ENCODE peak calls at places on chromosomes 5 and 9, in five cellular contexts. One of them, this sample, is unnamed.

GRCh38 chr5:93322970-93323369 is 258.0 kb downstream of the NR2F1-AS1 start:
- DNase-seq in esophagus squamous epithelium: no peak
- DNase-seq in suprapubic skin: no peak
- DNase-seq in thyroid gland: no peak
- DNase-seq in tibial nerve: no peak
- DNase-seq in this sample: no peak

GRCh38 chr5:109694451-109694891 is 4.7 kb downstream of the MAN2A1 start:
- DNase-seq in esophagus squamous epithelium: no peak
- DNase-seq in suprapubic skin: no peak
- DNase-seq in thyroid gland: no peak
- DNase-seq in tibial nerve: no peak
- DNase-seq in this sample: no peak

GRCh38 chr5:75677607-75678006 is 39.6 kb downstream of the POC5 start:
- DNase-seq in esophagus squamous epithelium: no peak
- DNase-seq in suprapubic skin: no peak
- DNase-seq in thyroid gland: no peak
- DNase-seq in tibial nerve: no peak
- DNase-seq in this sample: no peak

GRCh38 chr5:142463880-142464279 is 139.1 kb upstream of the SPRY4 start:
- DNase-seq in esophagus squamous epithelium: no peak
- DNase-seq in suprapubic skin: no peak
- DNase-seq in thyroid gland: no peak
- DNase-seq in tibial nerve: no peak
- DNase-seq in this sample: peak

GRCh38 chr9:98899399-98900056 is 44.2 kb upstream of the COL15A1 start:
- DNase-seq in esophagus squamous epithelium: no peak
- DNase-seq in suprapubic skin: no peak
- DNase-seq in thyroid gland: no peak
- DNase-seq in tibial nerve: no peak
- DNase-seq in this sample: no peak

GRCh38 chr5:43231977-43232376 is 40.0 kb downstream of the NIM1K start:
- DNase-seq in esophagus squamous epithelium: no peak
- DNase-seq in suprapubic skin: no peak
- DNase-seq in thyroid gland: no peak
- DNase-seq in tibial nerve: no peak
- DNase-seq in this sample: no peak

GRCh38 chr5:23223846-23224245 is 283.6 kb upstream of the PRDM9 start:
- DNase-seq in esophagus squamous epithelium: no peak
- DNase-seq in suprapubic skin: no peak
- DNase-seq in thyroid gland: no peak
- DNase-seq in tibial nerve: no peak
- DNase-seq in this sample: no peak

GRCh38 chr9:99811172-99811571 is 10.5 kb upstream of the NR4A3 start:
- DNase-seq in esophagus squamous epithelium: no peak
- DNase-seq in suprapubic skin: no peak
- DNase-seq in thyroid gland: no peak
- DNase-seq in tibial nerve: no peak
- DNase-seq in this sample: no peak

GRCh38 chr5:96324708-96325107 is 108.3 kb downstream of the PCSK1 start:
- DNase-seq in esophagus squamous epithelium: no peak
- DNase-seq in suprapubic skin: no peak
- DNase-seq in thyroid gland: no peak
- DNase-seq in tibial nerve: no peak
- DNase-seq in this sample: no peak

GRCh38 chr5:54007822-54008777 is 302.3 kb downstream of the ARL15 start:
- DNase-seq in esophagus squamous epithelium: no peak
- DNase-seq in suprapubic skin: no peak
- DNase-seq in thyroid gland: no peak
- DNase-seq in tibial nerve: no peak
- DNase-seq in this sample: peak

GRCh38 chr5:146643805-146644204 is 127.8 kb upstream of the GPR151 start:
- DNase-seq in esophagus squamous epithelium: no peak
- DNase-seq in suprapubic skin: no peak
- DNase-seq in thyroid gland: no peak
- DNase-seq in tibial nerve: no peak
- DNase-seq in this sample: no peak

GRCh38 chr9:37342493-37342892 is 80.0 kb upstream of the GRHPR start:
- DNase-seq in esophagus squamous epithelium: no peak
- DNase-seq in suprapubic skin: no peak
- DNase-seq in thyroid gland: no peak
- DNase-seq in tibial nerve: no peak
- DNase-seq in this sample: no peak

GRCh38 chr5:157670662-157671591 is at the start of gene C5orf52:
- DNase-seq in esophagus squamous epithelium: no peak
- DNase-seq in suprapubic skin: peak
- DNase-seq in thyroid gland: peak
- DNase-seq in tibial nerve: no peak
- DNase-seq in this sample: peak

GRCh38 chr5:77632526-77633268 is 5.8 kb downstream of the OTP start:
- DNase-seq in esophagus squamous epithelium: no peak
- DNase-seq in suprapubic skin: no peak
- DNase-seq in thyroid gland: no peak
- DNase-seq in tibial nerve: no peak
- DNase-seq in this sample: no peak

GRCh38 chr9:126756238-126756637 is 48.6 kb upstream of the ZBTB43 start:
- DNase-seq in esophagus squamous epithelium: no peak
- DNase-seq in suprapubic skin: no peak
- DNase-seq in thyroid gland: no peak
- DNase-seq in tibial nerve: no peak
- DNase-seq in this sample: no peak

GRCh38 chr5:82397741-82398320 is 119.7 kb upstream of the RPS23 start:
- DNase-seq in esophagus squamous epithelium: no peak
- DNase-seq in suprapubic skin: no peak
- DNase-seq in thyroid gland: no peak
- DNase-seq in tibial nerve: no peak
- DNase-seq in this sample: no peak

GRCh38 chr5:135217669-135218485 is 181.2 kb downstream of the MACROH2A1 start:
- DNase-seq in esophagus squamous epithelium: no peak
- DNase-seq in suprapubic skin: peak
- DNase-seq in thyroid gland: no peak
- DNase-seq in tibial nerve: no peak
- DNase-seq in this sample: peak

GRCh38 chr5:140574165-140574564 is 9.5 kb downstream of the SLC35A4 start:
- DNase-seq in esophagus squamous epithelium: no peak
- DNase-seq in suprapubic skin: no peak
- DNase-seq in thyroid gland: no peak
- DNase-seq in tibial nerve: no peak
- DNase-seq in this sample: no peak

GRCh38 chr5:107948377-107948776 is 277.6 kb upstream of the EFNA5 start:
- DNase-seq in esophagus squamous epithelium: no peak
- DNase-seq in suprapubic skin: no peak
- DNase-seq in thyroid gland: no peak
- DNase-seq in tibial nerve: no peak
- DNase-seq in this sample: no peak

GRCh38 chr5:111537153-111538024 is 25.1 kb upstream of the STARD4 start:
- DNase-seq in esophagus squamous epithelium: no peak
- DNase-seq in suprapubic skin: no peak
- DNase-seq in thyroid gland: no peak
- DNase-seq in tibial nerve: no peak
- DNase-seq in this sample: no peak

GRCh38 chr9:69454327-69454726 is 129.3 kb downstream of the ENTREP1 start:
- DNase-seq in esophagus squamous epithelium: no peak
- DNase-seq in suprapubic skin: no peak
- DNase-seq in thyroid gland: no peak
- DNase-seq in tibial nerve: no peak
- DNase-seq in this sample: no peak

GRCh38 chr5:172479034-172479783 is 24.9 kb upstream of the SH3PXD2B start:
- DNase-seq in esophagus squamous epithelium: no peak
- DNase-seq in suprapubic skin: peak
- DNase-seq in thyroid gland: peak
- DNase-seq in tibial nerve: peak
- DNase-seq in this sample: peak

GRCh38 chr9:75088646-75089368 is 493 bp downstream of the OSTF1 start:
- DNase-seq in esophagus squamous epithelium: peak
- DNase-seq in suprapubic skin: peak
- DNase-seq in thyroid gland: peak
- DNase-seq in tibial nerve: no peak
- DNase-seq in this sample: peak

GRCh38 chr5:9869616-9870288 is 239.6 kb upstream of the TAS2R1 start:
- DNase-seq in esophagus squamous epithelium: no peak
- DNase-seq in suprapubic skin: no peak
- DNase-seq in thyroid gland: no peak
- DNase-seq in tibial nerve: no peak
- DNase-seq in this sample: no peak

GRCh38 chr5:134420326-134420725 is 8.6 kb upstream of the CDKN2AIPNL start:
- DNase-seq in esophagus squamous epithelium: no peak
- DNase-seq in suprapubic skin: no peak
- DNase-seq in thyroid gland: no peak
- DNase-seq in tibial nerve: no peak
- DNase-seq in this sample: no peak

GRCh38 chr5:72633649-72634048 is 126.4 kb upstream of the ZNF366 start:
- DNase-seq in esophagus squamous epithelium: no peak
- DNase-seq in suprapubic skin: no peak
- DNase-seq in thyroid gland: no peak
- DNase-seq in tibial nerve: no peak
- DNase-seq in this sample: no peak

GRCh38 chr5:34538026-34538672 is 118.0 kb upstream of the RAI14 start:
- DNase-seq in esophagus squamous epithelium: no peak
- DNase-seq in suprapubic skin: no peak
- DNase-seq in thyroid gland: no peak
- DNase-seq in tibial nerve: no peak
- DNase-seq in this sample: no peak
- TF ChIP-seq CTCF in esophagus squamous epithelium: peak
- TF ChIP-seq CTCF in suprapubic skin: peak
- TF ChIP-seq CTCF in thyroid gland: no peak
- TF ChIP-seq CTCF in tibial nerve: no peak
- TF ChIP-seq CTCF in this sample: no peak

GRCh38 chr5:127961764-127962148 is 121.8 kb upstream of the SLC12A2 start:
- DNase-seq in esophagus squamous epithelium: no peak
- DNase-seq in suprapubic skin: no peak
- DNase-seq in thyroid gland: no peak
- DNase-seq in tibial nerve: no peak
- DNase-seq in this sample: no peak
- TF ChIP-seq POLR2A in esophagus squamous epithelium: no peak
- TF ChIP-seq POLR2A in suprapubic skin: no peak
- TF ChIP-seq POLR2A in thyroid gland: no peak
- TF ChIP-seq POLR2A in tibial nerve: no peak
- TF ChIP-seq POLR2A in this sample: no peak

GRCh38 chr5:151264113-151264512 is 11.1 kb downstream of the GM2A start:
- DNase-seq in esophagus squamous epithelium: no peak
- DNase-seq in suprapubic skin: no peak
- DNase-seq in thyroid gland: no peak
- DNase-seq in tibial nerve: no peak
- DNase-seq in this sample: no peak
- TF ChIP-seq CTCF in esophagus squamous epithelium: no peak
- TF ChIP-seq CTCF in suprapubic skin: no peak
- TF ChIP-seq CTCF in thyroid gland: no peak
- TF ChIP-seq CTCF in tibial nerve: no peak
- TF ChIP-seq CTCF in this sample: no peak

GRCh38 chr5:55160493-55161209 is 680 bp downstream of the GPX8 start:
- DNase-seq in esophagus squamous epithelium: no peak
- DNase-seq in suprapubic skin: peak
- DNase-seq in thyroid gland: peak
- DNase-seq in tibial nerve: peak
- DNase-seq in this sample: no peak
- TF ChIP-seq POLR2A in esophagus squamous epithelium: no peak
- TF ChIP-seq POLR2A in suprapubic skin: no peak
- TF ChIP-seq POLR2A in thyroid gland: peak
- TF ChIP-seq POLR2A in tibial nerve: peak
- TF ChIP-seq POLR2A in this sample: no peak